ENCODE peak calls at places on chromosomes 1 and 21, in nine cellular contexts. N is cardiac muscle cell, J is IMR-90, O is foreskin keratinocyte, I is Peyer's patch, Z is K562, U is hepatocyte, P is RWPE1, Y is uterus. Q is an unnamed sample.

GRCh38 chr1:182699673-182700350 is 15.4 kb upstream of the RGS8 start:
- DNase-seq in N (peak), J (no peak), O (no peak), I (no peak), Z (no peak), U (peak), P (no peak), Y (no peak), Q (no peak)

GRCh38 chr1:112990271-112990670 is 34.3 kb upstream of the SLC16A1 start:
- DNase-seq in N (no peak), J (no peak), O (peak), I (no peak), Z (no peak), U (no peak), P (peak), Y (no peak), Q (no peak)

GRCh38 chr1:153404768-153405167 is 11.6 kb upstream of the S100A7A start:
- DNase-seq in N (no peak), J (no peak), O (no peak), I (no peak), Z (peak), U (no peak), P (peak), Y (no peak), Q (peak)

GRCh38 chr1:66809736-66810326 is 8.8 kb upstream of the INSL5 start:
- DNase-seq in N (peak), J (peak), O (no peak), I (no peak), Z (no peak), U (peak), P (no peak), Y (no peak), Q (no peak)

GRCh38 chr1:241918879-241919278 is 38.7 kb upstream of the BECN2 start:
- DNase-seq in N (peak), J (peak), O (no peak), I (no peak), Z (no peak), U (peak), P (peak), Y (no peak), Q (no peak)

GRCh38 chr1:214525535-214526019 is 25.8 kb downstream of the PTPN14 start:
- DNase-seq in N (no peak), J (peak), O (no peak), I (no peak), Z (no peak), U (no peak), P (no peak), Y (no peak), Q (no peak)

GRCh38 chr1:147560756-147561472 is 19.6 kb downstream of the BCL9 start:
- DNase-seq in N (no peak), J (no peak), O (peak), I (no peak), Z (no peak), U (no peak), P (peak), Y (no peak), Q (no peak)

GRCh38 chr1:116755681-116756080 is 1.5 kb downstream of the CD2 start:
- DNase-seq in N (no peak), J (no peak), O (no peak), I (no peak), Z (no peak), U (no peak), P (no peak), Y (no peak), Q (no peak)

GRCh38 chr1:110587906-110588305 is 18.3 kb downstream of the KCNA2 start:
- DNase-seq in N (no peak), J (no peak), O (no peak), I (no peak), Z (no peak), U (no peak), P (no peak), Y (no peak), Q (no peak)

GRCh38 chr1:41862411-41863221 is 56.1 kb downstream of the HIVEP3 start:
- DNase-seq in N (peak), J (peak), O (peak), I (no peak), Z (peak), U (peak), P (peak), Y (no peak), Q (no peak)

GRCh38 chr1:68442822-68443556 is 6.8 kb downstream of the RPE65 start:
- DNase-seq in N (peak), J (peak), O (peak), I (no peak), Z (peak), U (peak), P (peak), Y (no peak), Q (no peak)

GRCh38 chr1:235724716-235725115 is 75.1 kb upstream of the GNG4 start:
- DNase-seq in N (no peak), J (no peak), O (no peak), I (no peak), Z (no peak), U (peak), P (no peak), Y (no peak), Q (no peak)

GRCh38 chr1:93301131-93301530 is 44.6 kb upstream of the DR1 start:
- DNase-seq in N (no peak), J (no peak), O (no peak), I (no peak), Z (no peak), U (no peak), P (no peak), Y (no peak), Q (no peak)

GRCh38 chr1:199064971-199065370 is 426.1 kb downstream of the PTPRC start:
- DNase-seq in N (no peak), J (no peak), O (no peak), I (no peak), Z (no peak), U (no peak), P (no peak), Y (no peak), Q (no peak)

GRCh38 chr21:28805885-28806284 is 186.8 kb downstream of the LTN1 start:
- DNase-seq in N (peak), J (peak), O (no peak), I (no peak), Z (no peak), U (no peak), P (no peak), Y (peak), Q (no peak)

GRCh38 chr21:26097475-26097874 is 73.1 kb downstream of the APP start:
- DNase-seq in N (no peak), J (no peak), O (no peak), I (no peak), Z (no peak), U (no peak), P (no peak), Y (no peak), Q (no peak)

GRCh38 chr1:193377472-193377871 is 191.1 kb upstream of the B3GALT2 start:
- DNase-seq in N (no peak), J (no peak), O (no peak), I (no peak), Z (no peak), U (no peak), P (no peak), Y (no peak), Q (no peak)

GRCh38 chr1:16177306-16177705 is 21.4 kb upstream of the EPHA2 start:
- DNase-seq in N (no peak), J (no peak), O (no peak), I (no peak), Z (no peak), U (no peak), P (no peak), Y (no peak), Q (no peak)
- H3K27ac ChIP-seq in N (no peak), J (peak), O (no peak), I (no peak), Z (no peak), U (peak), P (peak), Y (peak), Q (peak)

DNA sequence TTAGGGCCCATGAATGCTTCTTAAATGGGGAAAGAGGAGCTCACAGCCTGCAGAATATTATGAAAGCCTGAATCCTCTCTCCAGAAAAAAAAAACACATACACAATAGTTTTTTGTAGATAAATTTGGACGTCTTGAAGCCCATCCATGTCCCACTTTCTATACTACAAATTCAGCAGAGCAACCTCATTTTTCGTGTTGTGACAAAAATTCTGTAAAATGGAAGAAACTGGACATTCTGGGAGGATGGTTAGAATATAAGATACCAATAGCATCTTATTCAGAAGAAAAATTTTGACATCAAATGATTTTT is 102.1 kb downstream of the ZNF281 start:
- DNase-seq in N (no peak), J (no peak), O (no peak), I (no peak), Z (no peak), U (no peak), P (no peak), Y (no peak), Q (no peak)
- TF ChIP-seq CTCF in N (no peak), J (no peak), O (no peak), I (no peak), Z (no peak), U (no peak), P (peak), Y (no peak), Q (no peak)

DNA sequence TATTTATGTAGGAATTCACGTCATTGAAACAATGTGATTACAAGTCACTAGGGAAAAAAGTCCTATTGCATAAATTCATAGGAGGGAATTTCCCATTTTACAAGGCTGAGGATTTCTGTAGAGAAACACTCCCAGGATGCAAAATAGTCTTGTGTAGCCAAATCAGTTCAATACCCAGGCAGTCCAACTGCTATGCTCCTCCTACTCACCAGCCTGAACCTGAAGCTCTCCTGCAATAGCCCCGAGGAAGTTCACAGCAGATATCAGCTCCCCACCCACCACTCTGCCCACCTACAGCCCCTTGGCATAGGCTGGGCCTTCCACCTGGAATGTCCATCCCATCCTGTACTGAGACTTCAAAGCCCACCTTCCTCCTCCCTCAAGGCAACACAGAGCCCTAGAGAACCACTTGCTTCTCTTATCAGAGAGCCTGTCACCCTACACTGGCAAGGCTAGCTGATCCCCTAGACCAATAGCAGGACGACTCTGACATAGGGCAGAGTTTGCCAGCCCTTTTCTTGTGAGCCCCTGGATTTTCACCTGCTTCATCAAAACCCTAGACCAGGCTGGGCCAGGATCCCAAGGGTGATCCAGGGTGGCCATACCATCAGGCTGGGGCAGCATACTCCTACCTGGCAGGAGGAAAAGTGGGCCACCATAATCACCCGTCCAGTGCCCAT is 1.5 kb downstream of the LSS start:
- DNase-seq in N (peak), J (peak), O (peak), I (peak), Z (no peak), U (peak), P (peak), Y (no peak), Q (no peak)
- H3K27ac ChIP-seq in N (no peak), J (no peak), O (peak), I (peak), Z (no peak), U (peak), P (peak), Y (peak), Q (no peak)

DNA sequence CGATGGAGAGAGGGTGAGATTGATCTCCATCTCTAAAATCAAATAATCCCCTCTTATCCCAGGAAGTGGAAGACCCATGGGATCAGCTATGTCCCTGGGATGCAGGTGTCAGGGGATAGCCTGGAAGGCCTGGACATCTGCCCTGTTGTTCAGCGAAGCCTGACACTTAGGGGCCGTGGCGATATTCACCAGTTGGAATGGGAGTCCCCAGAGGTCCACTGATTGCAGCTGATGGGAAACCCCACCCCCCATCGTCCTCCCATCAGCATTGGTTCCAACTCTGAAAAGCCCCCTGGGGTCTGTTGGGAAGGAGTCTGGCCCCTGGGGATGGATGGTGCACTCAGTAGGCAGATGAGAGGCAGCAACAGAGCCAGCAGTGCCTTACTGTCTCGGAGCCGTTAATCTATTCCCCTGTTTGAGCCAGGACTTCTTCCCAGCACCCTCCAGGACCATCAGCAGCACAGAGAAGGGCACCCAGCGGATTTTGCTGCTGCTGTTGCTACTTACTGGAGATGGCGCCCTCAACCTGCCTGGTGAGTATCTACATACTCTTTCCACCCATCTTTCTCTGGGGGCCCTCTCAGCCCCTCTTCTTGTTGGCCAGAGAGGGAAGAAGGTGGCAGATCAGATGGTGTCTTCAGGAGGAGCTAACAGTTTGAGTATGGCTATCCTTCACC is 13.4 kb downstream of the CATSPER4 start:
- DNase-seq in N (no peak), J (no peak), O (no peak), I (no peak), Z (no peak), U (no peak), P (no peak), Y (no peak), Q (no peak)
- TF ChIP-seq CTCF in N (no peak), J (no peak), O (no peak), I (no peak), Z (peak), U (no peak), P (no peak), Y (no peak), Q (no peak)

DNA sequence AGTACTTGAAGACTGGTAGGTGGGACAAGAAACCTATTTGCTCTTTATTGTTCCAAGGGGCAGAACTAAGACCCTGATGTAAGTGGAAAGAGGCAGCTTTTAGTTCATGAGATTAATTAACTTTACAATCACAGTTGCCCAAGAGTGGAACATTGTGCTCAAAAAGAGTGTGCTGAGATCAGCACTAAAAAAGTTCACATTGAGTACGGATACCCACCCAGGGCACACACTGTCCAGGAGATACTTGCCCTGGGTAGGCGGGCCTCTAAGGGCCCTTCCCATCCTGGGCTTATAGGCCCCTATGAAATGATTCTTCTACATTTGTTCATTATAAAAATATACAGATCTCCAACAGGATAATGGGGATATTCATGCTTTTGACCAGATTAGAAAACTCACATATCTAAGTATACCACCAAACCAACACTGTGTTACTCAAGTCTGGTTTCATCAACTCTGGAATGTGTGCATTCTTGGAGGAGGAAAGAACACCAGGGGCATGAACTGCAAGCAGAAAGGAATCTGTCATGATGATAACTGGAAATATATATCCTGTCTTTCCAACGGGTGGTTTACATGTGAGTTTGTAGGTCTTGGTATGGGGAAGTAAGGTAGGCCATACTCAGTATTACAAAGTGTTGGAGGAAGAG is 626.2 kb downstream of the SMYD3 start:
- DNase-seq in N (peak), J (peak), O (peak), I (no peak), Z (no peak), U (no peak), P (no peak), Y (no peak), Q (no peak)
- H3K27ac ChIP-seq in N (no peak), J (peak), O (no peak), I (no peak), Z (no peak), U (peak), P (no peak), Y (no peak), Q (no peak)

GRCh38 chr1:207672525-207673130 is 27.7 kb downstream of the CR1L start:
- DNase-seq in N (no peak), J (peak), O (peak), I (no peak), Z (peak), U (peak), P (peak), Y (no peak), Q (no peak)
- TF ChIP-seq CTCF in N (no peak), J (peak), O (peak), I (no peak), Z (peak), U (peak), P (peak), Y (no peak), Q (no peak)

GRCh38 chr1:244868484-244869363 is 4.4 kb upstream of the HNRNPU start:
- DNase-seq in N (no peak), J (no peak), O (no peak), I (no peak), Z (no peak), U (no peak), P (no peak), Y (no peak), Q (no peak)
- H3K27ac ChIP-seq in N (no peak), J (no peak), O (no peak), I (no peak), Z (no peak), U (no peak), P (no peak), Y (no peak), Q (no peak)

Q was measured in pancreas.